ENCODE peak calls at places on chromosomes 4 and X, in five cellular contexts. Y is fibroblast of the aortic adventitia; E is RPMI7951; W is EL; A is activated naive CD4-positive, alpha-beta T cell. Q is an unnamed sample.

GRCh38 chrX:46913710-46914109 is 1.5 kb downstream of the JADE3 start:
- DNase-seq in Y (peak), E (peak), A (no peak), W (peak), Q (peak)

GRCh38 chr4:94757192-94758140 is at the start of gene BMPR1B:
- DNase-seq in A (no peak), W (peak), E (peak), Y (peak), Q (peak)

GRCh38 chr4:100823066-100823992 is 305.5 kb upstream of the EMCN start:
- DNase-seq in A (no peak), W (peak), Y (peak), E (peak), Q (peak)

GRCh38 chr4:180134116-180134866 is 2108.9 kb upstream of the TENM3 start:
- DNase-seq in A (no peak), Y (no peak), W (no peak), E (no peak), Q (peak)

GRCh38 chr4:138688531-138689181 is 326.9 kb upstream of the NOCT start:
- DNase-seq in Y (peak), W (no peak), E (no peak), A (no peak), Q (no peak)

GRCh38 chrX:106302304-106302703 is 134.2 kb downstream of the PWWP3B start:
- DNase-seq in W (no peak), Y (no peak), E (no peak), A (no peak), Q (no peak)

GRCh38 chr4:188484256-188484655 is 345.0 kb downstream of the TRIML1 start:
- DNase-seq in Y (no peak), W (no peak), A (no peak), E (no peak), Q (no peak)

GRCh38 chr4:118348886-118349285 is 3.9 kb downstream of the PRSS12 start:
- DNase-seq in E (no peak), A (no peak), W (no peak), Y (no peak), Q (no peak)

GRCh38 chr4:148854203-148854602 is 412.0 kb upstream of the NR3C2 start:
- DNase-seq in A (no peak), W (no peak), E (no peak), Y (no peak), Q (no peak)

GRCh38 chr4:26466871-26467270 is 23.4 kb downstream of the CCKAR start:
- DNase-seq in E (no peak), W (no peak), A (no peak), Y (no peak), Q (no peak)

GRCh38 chr4:10096201-10096975 is 20.2 kb downstream of the WDR1 start:
- DNase-seq in A (peak), W (peak), E (peak), Y (peak), Q (no peak)

GRCh38 chrX:45771560-45772340 is 571.1 kb upstream of the DIPK2B start:
- DNase-seq in E (peak), A (peak), Y (peak), W (peak), Q (no peak)

GRCh38 chrX:45850197-45850774 is 649.6 kb upstream of the DIPK2B start:
- DNase-seq in A (peak), E (peak), Y (peak), W (peak), Q (no peak)

GRCh38 chr4:27084685-27085356 is 224.2 kb downstream of the STIM2 start:
- DNase-seq in W (peak), Y (peak), E (peak), A (no peak), Q (no peak)

GRCh38 chrX:148562846-148563245 is 62.4 kb downstream of the AFF2 start:
- DNase-seq in Y (no peak), A (no peak), E (peak), W (no peak), Q (no peak)

GRCh38 chr4:124144302-124144701 is 568.2 kb downstream of the ANKRD50 start:
- DNase-seq in A (no peak), E (peak), Y (peak), W (no peak), Q (no peak)

GRCh38 chr4:143626134-143626859 is 74.2 kb downstream of the FREM3 start:
- DNase-seq in Y (peak), A (no peak), W (no peak), E (no peak), Q (no peak)

GRCh38 chr4:97942137-97942536 is 201.1 kb downstream of the STPG2 start:
- DNase-seq in A (no peak), E (no peak), W (no peak), Y (no peak), Q (no peak)